ENCODE peak calls at places on chromosomes 12 and 14, in nine cellular contexts. K, E, T, D, G, W, Y, M and A are unnamed samples. For H3K36me3, the result is how much of the 10 kb centered on the place peaks cover.

GRCh38 chr12:117485984-117486839 is 124.8 kb upstream of the NOS1 start:
- DNase-seq in G (no peak), M (no peak), W (no peak), E (no peak), Y (no peak), K (no peak), T (no peak), D (no peak), A (no peak)

GRCh38 chr14:65103150-65103760 is 938 bp upstream of the MAX start:
- DNase-seq in E (no peak), T (peak), G (no peak), M (no peak), Y (peak), W (no peak), D (no peak), K (no peak), A (peak)

GRCh38 chr12:125633686-125634085 is 568.5 kb downstream of the AACS start:
- DNase-seq in D (no peak), T (no peak), Y (no peak), W (no peak), E (peak), M (no peak), G (no peak), K (no peak), A (no peak)

GRCh38 chr14:95527392-95528002 is 7.4 kb upstream of the GLRX5 start:
- DNase-seq in W (peak), Y (peak), M (peak), T (peak), D (no peak), G (no peak), E (peak), K (no peak), A (no peak)

GRCh38 chr12:129964826-129965457 is 61.1 kb upstream of the TMEM132D start:
- DNase-seq in E (peak), D (no peak), Y (no peak), W (no peak), M (no peak), G (no peak), T (no peak), K (no peak), A (no peak)

GRCh38 chr12:39145175-39145999 is 240.0 kb upstream of the CPNE8 start:
- DNase-seq in E (peak), W (peak), T (peak), G (peak), K (no peak), D (no peak), M (peak), Y (no peak), A (no peak)

GRCh38 chr12:45577844-45578399 is 151.6 kb upstream of the ARID2 start:
- DNase-seq in Y (no peak), E (no peak), D (no peak), M (no peak), G (no peak), K (no peak), T (no peak), W (no peak), A (no peak)

GRCh38 chr14:54749727-54750126 is 152.9 kb downstream of the GCH1 start:
- DNase-seq in Y (no peak), T (no peak), E (no peak), D (no peak), K (no peak), M (no peak), W (no peak), G (no peak), A (no peak)

GRCh38 chr14:77979666-77980351 is 179.9 kb downstream of the ADCK1 start:
- DNase-seq in T (peak), G (no peak), E (no peak), D (peak), Y (peak), M (no peak), K (no peak), W (no peak), A (no peak)

GRCh38 chr14:59362533-59362932 is 102.6 kb downstream of the GPR135 start:
- DNase-seq in Y (no peak), M (no peak), G (no peak), K (no peak), D (no peak), W (no peak), T (no peak), E (no peak), A (no peak)

GRCh38 chr14:20195911-20196310 is 5.2 kb downstream of the OR11G2 start:
- DNase-seq in D (no peak), E (no peak), G (no peak), W (no peak), M (no peak), Y (no peak), T (no peak), K (no peak), A (no peak)

GRCh38 chr12:61490732-61491498 is 769.3 kb upstream of the USP15 start:
- DNase-seq in D (no peak), E (no peak), W (no peak), M (no peak), T (no peak), G (no peak), Y (no peak), K (no peak), A (no peak)

GRCh38 chr12:131832393-131833231 is 4.4 kb downstream of the MMP17 start:
- DNase-seq in K (no peak), Y (no peak), W (no peak), D (no peak), T (peak), E (no peak), M (peak), G (peak), A (no peak)

GRCh38 chr12:4932576-4932975 is 22.9 kb downstream of the KCNA1 start:
- DNase-seq in G (no peak), W (no peak), E (no peak), K (no peak), T (no peak), M (no peak), Y (no peak), D (no peak), A (no peak)

GRCh38 chr12:91370086-91370868 is 187.7 kb upstream of the DCN start:
- DNase-seq in D (no peak), G (no peak), K (no peak), M (no peak), Y (no peak), W (no peak), T (no peak), E (no peak), A (no peak)

GRCh38 chr14:87002831-87003230 is 990.2 kb downstream of the GALC start:
- DNase-seq in T (no peak), Y (no peak), K (no peak), W (no peak), E (no peak), D (no peak), G (no peak), M (no peak), A (no peak)

GRCh38 chr12:127257366-127257935 is 1009.5 kb upstream of the TMEM132C start:
- DNase-seq in W (no peak), E (no peak), K (no peak), Y (no peak), D (no peak), T (no peak), G (no peak), M (no peak), A (no peak)

GRCh38 chr14:39396448-39396847 is 35.8 kb downstream of the FBXO33 start:
- DNase-seq in K (no peak), D (no peak), E (no peak), T (no peak), G (no peak), W (no peak), Y (no peak), M (no peak), A (no peak)

GRCh38 chr14:92513966-92514843 is 624 bp downstream of the RIN3 start:
- DNase-seq in G (peak), Y (peak), K (no peak), E (no peak), M (peak), W (no peak), T (no peak), D (no peak), A (no peak)

GRCh38 chr14:67736771-67737170 is 35.1 kb downstream of the RDH12 start:
- DNase-seq in E (peak), G (no peak), W (no peak), M (no peak), K (no peak), D (no peak), Y (no peak), T (no peak), A (no peak)

GRCh38 chr12:29921307-29921706 is 137.6 kb upstream of the TMTC1 start:
- DNase-seq in E (no peak), K (no peak), G (no peak), M (no peak), D (no peak), Y (peak), W (no peak), T (no peak), A (no peak)

GRCh38 chr14:61642246-61642982 is 52.9 kb upstream of the HIF1A start:
- DNase-seq in M (no peak), K (no peak), E (no peak), W (no peak), G (no peak), Y (no peak), T (no peak), D (no peak), A (no peak)

GRCh38 chr12:112370156-112370555 is 12.1 kb downstream of the HECTD4 start:
- DNase-seq in Y (no peak), K (no peak), T (no peak), D (no peak), G (no peak), W (no peak), E (no peak), M (no peak), A (no peak)

GRCh38 chr12:20040844-20041243 is 327.5 kb upstream of the PDE3A start:
- DNase-seq in E (no peak), K (no peak), T (no peak), W (no peak), Y (no peak), D (no peak), M (no peak), G (no peak), A (no peak)

GRCh38 chr12:131934535-131934934 is 5.5 kb downstream of the PUS1 start:
- DNase-seq in T (no peak), D (no peak), M (no peak), Y (no peak), W (no peak), K (no peak), E (no peak), G (no peak), A (no peak)

GRCh38 chr14:60175255-60175902 is 10.2 kb upstream of the DHRS7 start:
- DNase-seq in Y (no peak), T (no peak), G (no peak), D (no peak), K (no peak), W (no peak), E (no peak), M (no peak), A (no peak)

GRCh38 chr12:54375258-54375579 is 9.3 kb downstream of the ZNF385A start:
- DNase-seq in T (no peak), K (no peak), D (no peak), Y (no peak), G (peak), W (no peak), E (no peak), M (no peak), A (no peak)

GRCh38 chr12:55726911-55727310 is 1.9 kb downstream of the CD63 start:
- DNase-seq in W (no peak), E (no peak), G (no peak), M (peak), T (no peak), D (no peak), Y (no peak), K (no peak), A (no peak)

GRCh38 chr12:78470354-78471195 is 394.0 kb upstream of the SYT1 start:
- DNase-seq in W (peak), T (peak), G (no peak), Y (peak), M (no peak), E (no peak), D (no peak), K (no peak), A (no peak)

GRCh38 chr12:89939468-89940215 is 231.0 kb upstream of the ATP2B1 start:
- DNase-seq in K (no peak), T (no peak), W (no peak), M (no peak), E (no peak), D (no peak), G (no peak), Y (no peak), A (no peak)

DNA sequence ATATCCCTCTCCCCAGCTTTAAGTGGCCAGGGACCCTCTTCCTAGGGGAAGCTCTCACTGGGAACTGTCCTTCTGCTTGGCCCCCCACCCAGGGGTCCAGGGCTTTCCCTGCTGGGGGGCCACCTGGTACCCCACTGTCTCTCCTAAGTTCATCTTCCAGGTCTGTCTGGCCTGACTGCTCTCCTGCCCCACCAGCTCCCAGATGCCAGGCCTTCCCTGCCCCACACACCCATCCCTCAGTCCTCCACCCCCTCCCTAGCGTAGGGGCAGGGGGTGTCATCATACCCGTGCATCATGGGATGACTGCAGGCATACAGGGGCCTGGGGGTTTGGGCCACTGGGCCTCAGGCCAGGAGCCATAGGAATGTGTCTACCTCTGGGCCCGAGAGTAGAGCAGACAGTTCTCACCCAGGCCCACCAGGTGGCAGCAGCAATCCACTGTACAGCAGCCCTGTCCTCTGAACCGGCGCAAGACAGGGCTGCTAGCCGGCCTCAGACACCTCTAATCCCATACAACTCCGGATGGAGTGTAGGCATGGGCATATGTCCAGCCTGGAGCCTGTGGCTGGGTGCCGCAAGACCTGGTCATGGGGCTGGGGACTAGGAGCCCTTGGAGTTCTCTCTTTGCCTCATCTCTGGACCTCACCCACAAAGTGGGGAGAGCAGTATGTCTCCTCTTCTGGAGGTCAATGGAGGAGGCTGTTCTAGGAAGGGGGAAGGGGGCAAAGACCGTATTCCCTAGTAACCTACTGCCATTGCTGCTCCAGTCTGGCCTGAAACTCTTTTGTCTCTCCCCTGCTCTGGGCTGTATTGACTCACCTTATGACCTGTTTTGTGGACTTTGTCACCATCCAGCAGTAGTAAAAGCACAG is 10.0 kb upstream of the SMARCD1 start:
- DNase-seq in D (peak), Y (peak), T (peak), M (peak), W (peak), G (peak), K (peak), E (peak), A (peak)
- TF ChIP-seq EP300 in D (no peak), Y (no peak), T (no peak), M (no peak), W (no peak), G (no peak), K (no peak), E (no peak), A (no peak)

GRCh38 chr12:122503783-122504590 is 3.3 kb upstream of the ZCCHC8 start:
- DNase-seq in E (no peak), W (no peak), Y (no peak), D (no peak), G (no peak), K (no peak), T (no peak), M (no peak), A (no peak)
- H3K36me3 ChIP-seq in E (half or more), W (under half), Y (under half), D (half or more), G (under half), K (under half), T (under half), M (under half), A (half or more)

DNA sequence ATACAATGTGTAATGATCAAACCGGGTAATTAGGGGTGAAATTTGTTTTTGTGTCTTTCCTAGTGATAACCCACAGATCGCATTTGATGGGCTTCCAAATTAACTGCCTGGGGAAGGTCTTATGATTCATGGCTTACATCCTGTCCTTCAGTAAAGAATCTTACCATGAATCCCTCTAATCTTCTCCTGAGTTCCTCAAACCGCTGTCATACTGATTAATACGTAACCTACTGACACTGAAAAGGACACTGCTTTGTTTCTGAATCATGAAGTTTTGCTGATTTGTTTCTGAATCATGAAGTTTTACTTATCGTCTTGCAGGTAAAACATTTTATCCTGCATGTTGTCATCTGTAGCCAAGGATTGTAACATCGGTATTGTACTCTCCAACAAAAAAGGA is 52.0 kb upstream of the CRY1 start:
- DNase-seq in Y (no peak), M (no peak), D (no peak), K (no peak), G (no peak), W (no peak), E (no peak), T (no peak), A (no peak)
- TF ChIP-seq EP300 in Y (no peak), M (no peak), D (no peak), K (no peak), G (no peak), W (no peak), E (no peak), T (no peak), A (no peak)

DNA sequence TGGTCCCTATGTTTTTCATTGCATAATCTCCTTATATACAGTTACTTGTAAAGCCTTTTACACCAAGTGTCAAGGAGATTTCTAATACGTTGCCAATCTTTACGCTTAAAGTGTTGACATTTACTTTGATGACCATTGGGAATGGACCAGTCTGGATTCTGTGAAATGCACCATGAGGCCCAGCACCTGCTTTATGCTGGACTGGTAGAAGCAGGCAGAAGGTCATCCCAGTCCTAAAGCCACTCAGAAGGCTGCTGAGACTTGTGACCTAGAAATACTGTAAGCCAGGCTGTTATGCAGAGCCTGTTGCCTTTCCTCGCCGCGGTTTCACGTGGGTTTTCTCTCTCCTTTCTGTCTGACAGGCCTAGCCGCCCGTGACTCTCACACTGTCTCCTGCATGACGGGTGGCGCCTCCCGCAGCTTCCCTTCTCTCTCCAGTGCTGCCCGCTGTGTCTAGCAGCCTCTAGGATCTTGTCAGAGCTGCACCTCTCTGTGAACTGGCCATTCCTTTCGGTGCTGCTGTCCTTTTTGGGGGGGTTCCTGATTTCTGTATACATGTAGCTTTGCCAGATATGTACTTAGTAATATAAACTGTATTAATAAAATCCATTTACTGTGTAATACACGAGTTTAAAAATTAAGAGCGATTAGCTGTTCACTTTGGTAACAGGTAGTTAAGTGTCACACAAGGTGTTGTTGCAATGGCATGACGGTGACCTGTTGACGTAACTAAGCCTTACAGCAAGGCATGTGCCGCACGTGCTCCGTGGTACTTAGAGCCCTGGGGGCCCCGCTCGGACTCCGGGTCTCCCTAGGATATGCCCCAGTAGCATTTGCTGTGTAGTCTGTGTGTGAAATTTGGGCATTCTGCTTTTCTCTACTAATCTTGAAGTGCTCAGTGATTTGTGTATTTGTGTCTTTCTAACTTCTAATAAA is 29.7 kb downstream of the XRCC3 start:
- DNase-seq in D (no peak), G (peak), Y (no peak), T (no peak), E (no peak), K (no peak), M (no peak), W (no peak), A (no peak)
- H3K36me3 ChIP-seq in D (half or more), G (under half), Y (half or more), T (half or more), E (half or more), K (under half), M (under half), W (under half), A (half or more)

DNA sequence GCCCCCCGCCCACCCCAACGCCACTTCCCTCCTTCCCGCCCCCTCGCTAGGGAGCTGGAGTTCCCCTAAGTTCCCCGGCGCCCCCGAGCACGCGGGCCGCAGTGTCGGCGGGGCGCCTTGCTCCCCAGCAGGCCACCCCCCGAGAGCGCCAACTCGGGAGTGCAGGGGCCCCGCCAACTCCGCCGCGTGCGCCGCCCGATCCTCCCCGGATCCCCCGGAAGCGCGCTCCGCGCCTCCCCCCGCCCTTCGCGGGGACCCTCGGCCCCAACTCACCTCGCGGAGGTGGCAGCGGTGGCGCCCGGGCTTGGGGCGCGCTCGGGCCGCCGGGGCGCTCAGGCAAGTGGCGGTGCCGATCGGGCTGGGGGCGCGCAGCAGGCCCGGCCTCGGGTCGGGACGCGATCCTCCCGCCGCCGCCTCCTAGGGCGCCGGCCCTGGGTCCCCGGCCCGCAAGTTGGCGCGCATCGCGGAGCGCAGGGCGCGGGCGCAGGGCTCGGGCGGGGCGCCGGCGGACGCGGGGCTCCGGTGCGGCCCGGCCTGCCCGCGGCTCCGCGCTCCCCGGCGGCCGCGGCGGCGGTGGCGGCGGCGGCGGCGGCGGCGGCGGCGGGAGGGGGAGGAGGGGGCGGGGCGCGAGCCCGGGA is at the start of gene NCOR2:
- DNase-seq in K (no peak), D (peak), Y (no peak), M (no peak), T (peak), W (no peak), E (no peak), G (peak), A (no peak)
- TF ChIP-seq EP300 in K (no peak), D (no peak), Y (no peak), M (no peak), T (no peak), W (no peak), E (no peak), G (no peak), A (no peak)

DNA sequence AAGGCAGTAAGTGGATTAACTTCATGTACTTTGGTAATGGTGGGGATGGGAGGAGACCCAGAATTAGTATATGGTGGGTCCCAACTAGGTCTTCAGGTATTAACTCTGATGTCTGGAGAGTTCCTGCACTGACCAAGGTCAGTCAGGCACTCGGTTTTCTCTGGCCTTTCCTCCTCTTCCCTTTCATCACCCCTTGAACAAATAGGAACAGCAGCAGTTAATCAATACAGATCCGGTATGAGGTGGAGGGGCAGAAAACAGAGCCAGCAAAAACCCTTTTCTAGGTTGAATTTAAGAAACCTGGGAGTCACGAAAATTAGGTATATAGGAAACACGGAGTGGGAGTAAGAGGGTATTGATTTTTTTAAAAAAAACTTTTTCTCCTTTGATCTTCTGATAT is 4.0 kb downstream of the PFKM start:
- DNase-seq in D (no peak), E (no peak), K (no peak), M (no peak), Y (peak), T (no peak), W (no peak), G (no peak), A (no peak)
- H3K36me3 ChIP-seq in D (under half), E (half or more), K (under half), M (under half), Y (under half), T (under half), W (under half), G (under half), A (half or more)